ENCODE peak calls at places on chromosomes 7 and 10, in six cellular contexts. R is thoracic aorta; Y is PC-9; N is activated CD8-positive, alpha-beta T cell treated with anti-CD3 and anti-CD28 coated beads for 36 hours; I is astrocyte of the spinal cord; Z is neural crest cell. J is an unnamed sample.

GRCh38 chr7:112908106-112908505 is 117.9 kb upstream of the TMEM168 start:
- DNase-seq in I (no peak), Y (no peak), N (no peak), Z (no peak), R (no peak), J (no peak)

GRCh38 chr7:30510124-30511074 is 5.8 kb upstream of the GGCT start:
- DNase-seq in Y (no peak), N (peak), I (peak), Z (no peak), R (no peak), J (peak)

GRCh38 chr10:91887075-91887899 is 22.0 kb downstream of the FGFBP3 start:
- DNase-seq in Y (no peak), Z (peak), I (peak), N (peak), R (no peak), J (no peak)

GRCh38 chr10:103295391-103296044 is 18.6 kb downstream of the INA start:
- DNase-seq in I (peak), R (no peak), N (no peak), Y (no peak), Z (no peak), J (peak)

GRCh38 chr7:20238754-20239324 is 21.7 kb upstream of the MACC1 start:
- DNase-seq in I (no peak), Y (no peak), R (no peak), N (peak), Z (no peak), J (no peak)

GRCh38 chr10:133210398-133211140 is 19.4 kb upstream of the UTF1 start:
- DNase-seq in I (no peak), Z (no peak), R (no peak), N (no peak), Y (no peak), J (no peak)

GRCh38 chr7:139559364-139560105 is 36.0 kb downstream of the CLEC2L start:
- DNase-seq in Y (no peak), Z (no peak), R (no peak), I (no peak), N (no peak), J (no peak)

GRCh38 chr7:149690688-149691446 is 82.5 kb downstream of the ZNF467 start:
- DNase-seq in I (peak), Z (peak), N (peak), R (no peak), Y (peak), J (peak)

GRCh38 chr10:11177926-11178453 is 160.3 kb downstream of the CELF2 start:
- DNase-seq in R (no peak), Y (no peak), Z (no peak), N (peak), I (no peak), J (no peak)

GRCh38 chr10:79181227-79181626 is 112.5 kb downstream of the ZMIZ1 start:
- DNase-seq in Y (no peak), Z (no peak), R (no peak), I (no peak), N (no peak), J (no peak)

GRCh38 chr10:94631077-94631476 is 52.5 kb upstream of the CYP2C18 start:
- DNase-seq in Z (no peak), N (no peak), I (no peak), R (no peak), Y (no peak), J (no peak)

GRCh38 chr10:94626476-94626875 is 57.1 kb upstream of the CYP2C18 start:
- DNase-seq in Y (no peak), I (no peak), R (no peak), Z (no peak), N (no peak), J (no peak)

GRCh38 chr10:94627511-94627910 is 56.0 kb upstream of the CYP2C18 start:
- DNase-seq in Z (no peak), I (no peak), N (no peak), Y (no peak), R (no peak), J (no peak)

GRCh38 chr10:94632954-94633353 is 50.6 kb upstream of the CYP2C18 start:
- DNase-seq in Y (no peak), R (no peak), I (no peak), N (no peak), Z (no peak), J (no peak)

GRCh38 chr10:94630017-94630688 is 53.4 kb upstream of the CYP2C18 start:
- DNase-seq in N (no peak), Z (no peak), R (no peak), I (peak), Y (no peak), J (peak)
- TF ChIP-seq CTCF in N (peak), Z (peak), R (peak), I (peak), Y (peak), J (peak)

GRCh38 chr7:105584165-105584564 is 2.9 kb upstream of the EFCAB10 start:
- DNase-seq in R (no peak), Y (no peak), I (no peak), Z (no peak), N (no peak), J (no peak)

GRCh38 chr7:105587899-105588690 is 6.8 kb upstream of the EFCAB10 start:
- DNase-seq in I (no peak), R (no peak), Z (no peak), N (peak), Y (no peak), J (no peak)

GRCh38 chr7:105589221-105590077 is 8.2 kb upstream of the EFCAB10 start:
- DNase-seq in N (peak), R (no peak), Z (peak), Y (peak), I (peak), J (peak)

GRCh38 chr7:105583061-105583460 is 1.8 kb upstream of the EFCAB10 start:
- DNase-seq in Z (no peak), N (no peak), Y (no peak), I (no peak), R (no peak), J (no peak)

GRCh38 chr7:105585850-105586500 is 4.7 kb upstream of the EFCAB10 start:
- DNase-seq in Z (no peak), N (no peak), I (no peak), R (no peak), Y (no peak), J (no peak)
- TF ChIP-seq CTCF in Z (no peak), N (no peak), I (no peak), R (no peak), Y (no peak), J (no peak)

GRCh38 chr7:16889851-16890443 is 8.2 kb upstream of the AGR3 start:
- DNase-seq in Y (no peak), Z (no peak), N (no peak), R (no peak), I (no peak), J (no peak)

GRCh38 chr7:16891338-16891737 is 9.6 kb upstream of the AGR3 start:
- DNase-seq in R (no peak), Y (peak), I (peak), Z (no peak), N (peak), J (peak)

GRCh38 chr7:16889305-16889704 is 7.5 kb upstream of the AGR3 start:
- DNase-seq in I (no peak), Z (no peak), R (no peak), N (no peak), Y (no peak), J (no peak)

GRCh38 chr7:16891874-16892620 is 10.3 kb upstream of the AGR3 start:
- DNase-seq in Z (no peak), R (no peak), N (no peak), Y (no peak), I (no peak), J (no peak)
- TF ChIP-seq CTCF in Z (no peak), R (no peak), N (no peak), Y (no peak), I (no peak), J (no peak)

GRCh38 chr10:13239923-13240322 is 5.7 kb upstream of the UCMA start:
- DNase-seq in Z (no peak), N (no peak), Y (no peak), I (no peak), R (no peak), J (no peak)
- TF ChIP-seq CTCF in Z (no peak), N (no peak), Y (no peak), I (no peak), R (no peak), J (no peak)

DNA sequence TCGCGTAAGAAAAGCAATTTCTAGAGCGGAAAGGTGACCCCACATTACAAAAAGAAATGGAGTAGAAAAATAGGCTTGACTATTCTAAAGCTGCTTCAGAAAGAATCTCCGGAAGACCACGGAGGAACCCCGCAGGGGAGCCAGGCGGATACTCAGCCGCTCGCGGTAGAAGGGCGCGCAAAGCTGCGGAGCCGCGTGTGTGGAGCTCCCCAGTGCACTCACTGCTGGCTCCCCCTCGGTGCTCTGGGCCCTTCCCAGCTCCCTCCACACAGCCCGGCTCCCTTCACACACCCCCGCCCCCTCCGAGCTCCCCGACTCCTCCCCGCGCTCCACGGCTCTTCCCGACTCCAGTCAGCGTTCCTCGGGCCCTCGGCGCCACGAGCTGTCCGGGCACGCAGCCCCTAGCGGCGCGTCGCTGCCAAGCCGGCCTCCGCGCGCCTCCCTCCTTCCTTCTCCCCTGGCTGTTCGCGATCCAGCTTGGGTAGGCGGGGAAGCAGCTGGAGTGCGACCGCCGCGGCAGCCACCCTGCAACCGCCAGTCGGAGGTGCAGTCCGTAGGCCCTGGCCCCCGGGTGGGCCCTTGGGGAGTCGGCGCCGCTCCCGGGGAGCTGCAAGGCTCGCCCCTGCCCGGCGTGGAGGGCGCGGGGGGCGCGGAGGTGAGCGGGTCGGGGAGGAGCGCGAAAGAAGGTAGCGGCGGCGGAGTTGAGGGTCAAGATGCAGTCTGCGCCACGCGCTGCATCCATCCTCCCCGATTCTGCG is at the start of gene STEAP2:
- DNase-seq in R (peak), N (peak), Y (peak), I (peak), Z (peak), J (peak)
- TF ChIP-seq CTCF in R (peak), N (peak), Y (peak), I (peak), Z (peak), J (peak)

DNA sequence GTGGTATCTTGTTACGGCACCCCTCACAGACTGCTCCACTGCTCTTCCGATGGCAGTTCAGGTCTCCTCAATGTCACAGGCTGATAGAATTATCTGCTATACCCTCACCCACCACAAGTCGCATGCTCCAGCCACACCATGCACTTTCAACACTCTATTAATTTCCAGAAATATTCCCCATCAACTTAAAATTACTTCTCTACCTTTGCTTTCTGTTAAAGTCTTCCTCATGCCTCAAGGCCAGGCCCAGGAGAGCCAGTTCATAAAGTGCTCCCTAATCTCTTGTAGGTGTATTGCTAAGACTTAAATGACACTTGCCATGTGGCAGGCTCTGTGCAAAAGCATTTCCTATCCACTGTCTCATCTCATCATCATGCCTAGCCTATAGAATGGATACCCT is 105.9 kb upstream of the ARID5B start:
- DNase-seq in R (no peak), Z (no peak), N (no peak), Y (no peak), I (no peak), J (no peak)
- TF ChIP-seq CTCF in R (no peak), Z (peak), N (peak), Y (peak), I (no peak), J (peak)

DNA sequence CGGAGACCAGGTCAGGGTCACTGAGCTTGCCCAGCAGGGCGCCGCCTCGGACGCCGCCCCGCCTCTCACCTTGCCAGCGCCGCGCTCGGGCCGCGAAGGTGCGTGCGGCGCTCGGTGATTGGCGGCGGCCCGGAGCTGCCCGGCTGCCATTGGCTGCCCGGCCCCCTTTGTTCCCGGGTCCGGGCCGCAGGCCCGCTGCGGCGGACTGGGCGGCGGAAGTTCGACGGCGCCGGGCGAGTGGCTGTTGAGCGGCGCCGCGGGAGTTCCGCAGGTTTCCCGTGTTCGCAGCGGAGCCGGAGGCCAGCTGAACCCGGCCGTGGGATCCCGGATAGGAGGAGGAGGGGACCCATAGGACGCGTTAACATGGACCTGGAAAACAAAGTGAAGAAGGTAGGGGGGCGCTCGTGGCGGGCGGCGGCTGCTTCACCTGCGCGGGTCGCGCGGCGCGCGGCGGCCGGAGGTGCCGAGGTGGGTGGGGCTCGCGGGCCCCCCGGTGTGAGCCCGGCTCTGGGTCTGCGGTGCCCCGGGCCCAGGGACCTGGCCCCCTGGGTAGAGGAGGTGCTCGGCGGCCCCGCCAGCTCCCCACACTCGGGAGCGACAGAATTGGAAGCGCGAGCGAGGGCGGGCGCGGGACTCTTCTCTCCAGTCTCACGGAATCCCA is at the start of gene TES:
- DNase-seq in Y (peak), N (peak), R (no peak), Z (peak), I (peak), J (no peak)
- TF ChIP-seq CTCF in Y (no peak), N (no peak), R (no peak), Z (no peak), I (no peak), J (no peak)

GRCh38 chr7:55189447-55189760 is 170.6 kb downstream of the EGFR start:
- DNase-seq in I (peak), N (no peak), Z (no peak), Y (no peak), R (no peak), J (no peak)
- TF ChIP-seq CTCF in I (no peak), N (no peak), Z (no peak), Y (no peak), R (no peak), J (no peak)

GRCh38 chr10:114821915-114822770 is 563 bp downstream of the FHIP2A start:
- DNase-seq in R (no peak), I (peak), N (peak), Z (peak), Y (peak), J (no peak)
- TF ChIP-seq CTCF in R (no peak), I (no peak), N (peak), Z (no peak), Y (peak), J (peak)

GRCh38 chr10:114548662-114549061 is 109.4 kb downstream of the ABLIM1 start:
- DNase-seq in Z (peak), R (no peak), Y (no peak), N (peak), I (peak), J (peak)
- TF ChIP-seq CTCF in Z (peak), R (peak), Y (no peak), N (peak), I (peak), J (peak)